ENCODE peak calls at places on chromosomes 13 and 19, in ten cellular contexts. M is stimulated activated CD4-positive, alpha-beta T cell treated with anti-CD3 and anti-CD28 coated beads, Interleukin-1b, Interleukin-23, amount 100 ng/mL, for 24 hours; H is H54; N is cardiac fibroblast; R is fibroblast of mammary gland; B is NCI-H446 treated with DMSO at 0.1 percent for 48 hours; P is activated CD8-positive, alpha-beta T cell treated with anti-CD3 and anti-CD28 coated beads for 36 hours; I is activated CD4-positive, alpha-beta T cell treated with anti-CD3 and anti-CD28 coated beads, Interleukin-2, amount 10 ng/mL, durations not matched to agents 7 days and 5 days; A is mesenchymal stem cell; S is activated gamma-delta T cell treated with Interleukin-2 at 50 U/mL for 16 hours. K is an unnamed sample.

GRCh38 chr13:62512194-62513141 is 1096.8 kb upstream of the PCDH20 start:
- DNase-seq in M (peak), H (peak), N (peak), R (peak), B (no peak), P (peak), I (peak), A (peak), S (no peak), K (no peak)

GRCh38 chr19:7909471-7910067 is 5.1 kb upstream of the TGFBR3L start:
- DNase-seq in M (no peak), H (no peak), N (no peak), R (no peak), B (no peak), P (no peak), I (no peak), A (no peak), S (no peak), K (no peak)

GRCh38 chr19:7697721-7698287 is 4.1 kb downstream of the FCER2 start:
- DNase-seq in M (no peak), H (no peak), N (no peak), R (no peak), B (no peak), P (no peak), I (no peak), A (no peak), S (no peak), K (no peak)

GRCh38 chr13:51230473-51231105 is 8.4 kb downstream of the FAM124A start:
- DNase-seq in M (no peak), H (no peak), N (peak), R (peak), B (no peak), P (no peak), I (no peak), A (peak), S (no peak), K (no peak)

GRCh38 chr19:49915271-49915670 is 13.7 kb upstream of the ATF5 start:
- DNase-seq in M (no peak), H (no peak), N (no peak), R (no peak), B (no peak), P (no peak), I (no peak), A (no peak), S (no peak), K (no peak)

GRCh38 chr13:112968380-112968909 is 569 bp upstream of the MCF2L start:
- DNase-seq in M (peak), H (no peak), N (no peak), R (no peak), B (no peak), P (peak), I (peak), A (no peak), S (peak), K (no peak)

GRCh38 chr19:35135389-35135909 is 590 bp upstream of the LGI4 start:
- DNase-seq in M (peak), H (peak), N (peak), R (peak), B (no peak), P (peak), I (peak), A (peak), S (peak), K (peak)

GRCh38 chr13:71880753-71881541 is 13.9 kb upstream of the DACH1 start:
- DNase-seq in M (no peak), H (no peak), N (peak), R (no peak), B (no peak), P (no peak), I (no peak), A (peak), S (no peak), K (no peak)

GRCh38 chr19:55393362-55393761 is 7.6 kb downstream of the RPL28 start:
- DNase-seq in M (no peak), H (no peak), N (no peak), R (no peak), B (no peak), P (no peak), I (no peak), A (no peak), S (no peak), K (no peak)

GRCh38 chr19:14515501-14516047 is 2.6 kb downstream of the DNAJB1 start:
- DNase-seq in M (no peak), H (no peak), N (no peak), R (no peak), B (no peak), P (no peak), I (no peak), A (no peak), S (no peak), K (no peak)

GRCh38 chr13:50463662-50464061 is 379.8 kb downstream of the DLEU7 start:
- DNase-seq in M (no peak), H (no peak), N (no peak), R (no peak), B (no peak), P (no peak), I (no peak), A (no peak), S (no peak), K (no peak)

GRCh38 chr13:112718318-112718717 is 28.5 kb downstream of the ATP11A start:
- DNase-seq in M (no peak), H (no peak), N (no peak), R (no peak), B (no peak), P (no peak), I (no peak), A (no peak), S (no peak), K (no peak)

GRCh38 chr13:31908696-31909386 is 122.7 kb upstream of the FRY start:
- DNase-seq in M (no peak), H (no peak), N (peak), R (no peak), B (no peak), P (no peak), I (no peak), A (no peak), S (no peak), K (no peak)

K was measured in frontal cortex.